ENCODE peak calls at places on chromosomes 4 and X, in seven cellular contexts. C, Q, V, P, K, S and B are unnamed samples.

GRCh38 chrX:120559799-120560198 is 963 bp downstream of the CUL4B start:
- DNase-seq in P (no peak), S (peak; percentile 2), K (no peak), C (peak; percentile 59), Q (no peak), V (peak; percentile 13), B (peak; percentile 24)

GRCh38 chr4:5133933-5134594 is 82.8 kb downstream of the STK32B start:
- DNase-seq in K (no peak), C (no peak), P (no peak), S (no peak), V (no peak), Q (no peak), B (no peak)

GRCh38 chr4:169975131-169975836 is 50.9 kb downstream of the MFAP3L start:
- DNase-seq in V (no peak), C (no peak), Q (no peak), S (no peak), P (no peak), K (no peak), B (no peak)

GRCh38 chr4:26434030-26434639 is 56.1 kb downstream of the CCKAR start:
- DNase-seq in S (no peak), P (no peak), Q (no peak), V (no peak), K (no peak), C (no peak), B (no peak)

GRCh38 chr4:6682862-6683590 is 10.7 kb upstream of the S100P start:
- DNase-seq in Q (no peak), S (no peak), V (no peak), K (no peak), C (no peak), P (no peak), B (no peak)

GRCh38 chr4:6608758-6609414 is 31.6 kb upstream of the MRFAP1 start:
- DNase-seq in V (no peak), S (no peak), K (no peak), Q (peak; percentile 15), C (no peak), P (no peak), B (no peak)

GRCh38 chr4:133152801-133153526 is 3.9 kb downstream of the PCDH10 start:
- DNase-seq in V (peak; percentile 51), S (no peak), P (no peak), C (no peak), K (no peak), Q (no peak), B (peak; percentile 21)

GRCh38 chr4:184421558-184422155 is 52.7 kb downstream of the IRF2 start:
- DNase-seq in V (no peak), Q (no peak), S (no peak), P (no peak), C (no peak), K (no peak), B (no peak)

GRCh38 chr4:1080432-1080831 is 32.9 kb downstream of the RNF212 start:
- DNase-seq in P (no peak), S (no peak), K (no peak), C (no peak), Q (no peak), V (no peak), B (no peak)

GRCh38 chr4:20809796-20810195 is 109.5 kb downstream of the PACRGL start:
- DNase-seq in C (peak; percentile 52), S (no peak), V (no peak), Q (no peak), K (no peak), P (no peak), B (peak; percentile 55)

GRCh38 chr4:93828332-93828829 is at the start of gene ATOH1:
- DNase-seq in V (peak; percentile 61), K (no peak), S (peak; percentile 5), Q (no peak), C (peak; percentile 46), P (no peak), B (peak; percentile 60)

GRCh38 chr4:116357758-116358157 is 727.6 kb downstream of the TRAM1L1 start:
- DNase-seq in P (no peak), V (peak; percentile 50), S (peak; percentile 99), Q (no peak), C (peak; percentile 40), K (no peak), B (peak; percentile 33)

GRCh38 chr4:84913176-84913575 is 53.3 kb downstream of the WDFY3 start:
- DNase-seq in C (no peak), V (no peak), S (no peak), K (no peak), Q (no peak), P (no peak), B (no peak)

GRCh38 chr4:4583606-4584005 is 41.8 kb upstream of the STX18 start:
- DNase-seq in C (no peak), K (no peak), P (no peak), V (no peak), S (no peak), Q (no peak), B (no peak)